ENCODE peak calls at places on chromosomes 16 and 17, in nine cellular contexts. One of them, this sample, is unnamed.

GRCh38 chr17:17822189-17822978 is 14.4 kb downstream of the SREBF1 start:
- DNase-seq in upper lobe of right lung: no peak
- DNase-seq in cardiac muscle cell: no peak
- DNase-seq in adrenal gland: peak; percentile 95
- DNase-seq in astrocyte of the cerebellum: peak; percentile 77
- DNase-seq in K562: no peak
- DNase-seq in Panc1: no peak
- DNase-seq in AG10803: peak; percentile 95
- DNase-seq in AG04450: peak; percentile 43
- DNase-seq in this sample: peak; percentile 90

GRCh38 chr17:72764632-72765041 is 327.9 kb downstream of the SLC39A11 start:
- DNase-seq in adrenal gland: no peak
- DNase-seq in upper lobe of right lung: no peak
- DNase-seq in Panc1: no peak
- DNase-seq in AG04450: peak; percentile 13
- DNase-seq in K562: no peak
- DNase-seq in cardiac muscle cell: no peak
- DNase-seq in astrocyte of the cerebellum: peak; percentile 6
- DNase-seq in AG10803: peak; percentile 12
- DNase-seq in this sample: peak; percentile 5

GRCh38 chr17:4159761-4160160 is 16.8 kb downstream of the CYB5D2 start:
- DNase-seq in astrocyte of the cerebellum: no peak
- DNase-seq in K562: no peak
- DNase-seq in adrenal gland: no peak
- DNase-seq in AG04450: no peak
- DNase-seq in upper lobe of right lung: no peak
- DNase-seq in Panc1: no peak
- DNase-seq in cardiac muscle cell: no peak
- DNase-seq in AG10803: no peak
- DNase-seq in this sample: no peak

GRCh38 chr16:58678716-58679115 is 5.9 kb downstream of the SLC38A7 start:
- DNase-seq in K562: no peak
- DNase-seq in astrocyte of the cerebellum: no peak
- DNase-seq in cardiac muscle cell: no peak
- DNase-seq in Panc1: no peak
- DNase-seq in AG10803: peak; percentile 50
- DNase-seq in adrenal gland: peak; percentile 81
- DNase-seq in upper lobe of right lung: no peak
- DNase-seq in AG04450: no peak
- DNase-seq in this sample: peak; percentile 23

GRCh38 chr17:30095507-30096244 is 20.9 kb upstream of the NSRP1 start:
- DNase-seq in upper lobe of right lung: no peak
- DNase-seq in adrenal gland: no peak
- DNase-seq in AG10803: peak; percentile 79
- DNase-seq in Panc1: peak; percentile 61
- DNase-seq in K562: peak; percentile 25
- DNase-seq in astrocyte of the cerebellum: peak; percentile 61
- DNase-seq in cardiac muscle cell: peak; percentile 67
- DNase-seq in AG04450: peak; percentile 61
- DNase-seq in this sample: peak; percentile 85

GRCh38 chr16:10949424-10949970 is 5.1 kb downstream of the CLEC16A start:
- DNase-seq in Panc1: no peak
- DNase-seq in upper lobe of right lung: no peak
- DNase-seq in adrenal gland: peak; percentile 14
- DNase-seq in AG10803: peak; percentile 64
- DNase-seq in cardiac muscle cell: no peak
- DNase-seq in astrocyte of the cerebellum: peak; percentile 36
- DNase-seq in AG04450: no peak
- DNase-seq in K562: no peak
- DNase-seq in this sample: peak; percentile 39

GRCh38 chr16:50806099-50807062 is 64.5 kb downstream of the CYLD start:
- DNase-seq in upper lobe of right lung: peak; percentile 83
- DNase-seq in Panc1: peak; percentile 77
- DNase-seq in AG10803: peak; percentile 88
- DNase-seq in K562: peak; percentile 77
- DNase-seq in AG04450: peak; percentile 77
- DNase-seq in cardiac muscle cell: peak; percentile 91
- DNase-seq in astrocyte of the cerebellum: peak; percentile 88
- DNase-seq in adrenal gland: peak; percentile 89
- DNase-seq in this sample: peak; percentile 93

GRCh38 chr17:79690988-79691836 is 39.5 kb upstream of the ENPP7 start:
- DNase-seq in cardiac muscle cell: no peak
- DNase-seq in AG04450: no peak
- DNase-seq in adrenal gland: no peak
- DNase-seq in astrocyte of the cerebellum: no peak
- DNase-seq in K562: no peak
- DNase-seq in upper lobe of right lung: no peak
- DNase-seq in AG10803: no peak
- DNase-seq in Panc1: no peak
- DNase-seq in this sample: no peak

GRCh38 chr17:46756061-46756735 is 62.3 kb downstream of the WNT3 start:
- DNase-seq in astrocyte of the cerebellum: no peak
- DNase-seq in AG04450: no peak
- DNase-seq in K562: no peak
- DNase-seq in adrenal gland: no peak
- DNase-seq in Panc1: no peak
- DNase-seq in cardiac muscle cell: no peak
- DNase-seq in AG10803: no peak
- DNase-seq in upper lobe of right lung: no peak
- DNase-seq in this sample: no peak

GRCh38 chr16:69424935-69425784 is 741 bp downstream of the CYB5B start:
- DNase-seq in Panc1: no peak
- DNase-seq in cardiac muscle cell: no peak
- DNase-seq in AG10803: no peak
- DNase-seq in AG04450: no peak
- DNase-seq in K562: no peak
- DNase-seq in astrocyte of the cerebellum: no peak
- DNase-seq in upper lobe of right lung: no peak
- DNase-seq in adrenal gland: no peak
- DNase-seq in this sample: no peak

GRCh38 chr16:30357085-30357714 is 2.1 kb upstream of the CD2BP2 start:
- DNase-seq in AG10803: no peak
- DNase-seq in adrenal gland: no peak
- DNase-seq in astrocyte of the cerebellum: no peak
- DNase-seq in cardiac muscle cell: no peak
- DNase-seq in AG04450: no peak
- DNase-seq in Panc1: no peak
- DNase-seq in upper lobe of right lung: no peak
- DNase-seq in K562: no peak
- DNase-seq in this sample: peak; percentile 36

GRCh38 chr16:88381820-88382451 is 823 bp upstream of the ZNF469 start:
- DNase-seq in astrocyte of the cerebellum: no peak
- DNase-seq in adrenal gland: no peak
- DNase-seq in K562: no peak
- DNase-seq in AG10803: no peak
- DNase-seq in AG04450: no peak
- DNase-seq in upper lobe of right lung: peak; percentile 79
- DNase-seq in cardiac muscle cell: peak; percentile 12
- DNase-seq in Panc1: no peak
- DNase-seq in this sample: no peak

GRCh38 chr17:40364121-40364861 is at the start of gene GJD3:
- DNase-seq in AG04450: no peak
- DNase-seq in cardiac muscle cell: no peak
- DNase-seq in adrenal gland: peak; percentile 37
- DNase-seq in AG10803: no peak
- DNase-seq in astrocyte of the cerebellum: no peak
- DNase-seq in upper lobe of right lung: peak; percentile 66
- DNase-seq in K562: peak; percentile 35
- DNase-seq in Panc1: no peak
- DNase-seq in this sample: no peak

GRCh38 chr17:82332669-82333278 is 792 bp downstream of the SECTM1 start:
- DNase-seq in AG10803: peak; percentile 47
- DNase-seq in upper lobe of right lung: peak; percentile 77
- DNase-seq in K562: peak; percentile 74
- DNase-seq in astrocyte of the cerebellum: peak; percentile 45
- DNase-seq in cardiac muscle cell: no peak
- DNase-seq in adrenal gland: peak; percentile 57
- DNase-seq in Panc1: no peak
- DNase-seq in AG04450: no peak
- DNase-seq in this sample: peak; percentile 40
- TF ChIP-seq CTCF in AG10803: no peak
- TF ChIP-seq CTCF in upper lobe of right lung: no peak
- TF ChIP-seq CTCF in K562: no peak
- TF ChIP-seq CTCF in astrocyte of the cerebellum: no peak
- TF ChIP-seq CTCF in cardiac muscle cell: no peak
- TF ChIP-seq CTCF in adrenal gland: no peak
- TF ChIP-seq CTCF in Panc1: no peak
- TF ChIP-seq CTCF in AG04450: no peak
- TF ChIP-seq CTCF in this sample: no peak

DNA sequence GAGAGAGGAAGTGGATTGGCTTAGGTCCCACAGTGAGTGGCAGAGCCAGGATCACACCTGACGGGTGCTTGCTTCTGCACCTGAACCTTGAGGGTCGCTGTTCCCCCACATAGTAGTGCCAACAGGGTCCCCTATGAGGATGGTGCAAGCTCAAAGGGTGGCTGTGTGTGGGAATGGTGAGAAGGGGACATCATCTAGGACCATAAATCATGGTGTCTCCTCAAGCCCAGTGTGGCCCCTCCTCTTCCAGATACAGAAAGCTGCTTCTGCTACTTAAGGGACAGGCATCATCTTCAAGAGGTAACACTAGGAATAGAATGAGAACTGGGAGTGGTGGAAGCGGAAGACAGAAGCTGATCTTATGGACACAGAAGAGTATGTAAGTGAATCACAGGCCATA is 83.0 kb upstream of the HNF1B start:
- DNase-seq in adrenal gland: no peak
- DNase-seq in cardiac muscle cell: no peak
- DNase-seq in AG10803: no peak
- DNase-seq in astrocyte of the cerebellum: no peak
- DNase-seq in upper lobe of right lung: no peak
- DNase-seq in AG04450: no peak
- DNase-seq in K562: no peak
- DNase-seq in Panc1: no peak
- DNase-seq in this sample: no peak
- H3K4me3 ChIP-seq in adrenal gland: no peak overlapping the region
- H3K4me3 ChIP-seq in cardiac muscle cell: no peak overlapping the region
- H3K4me3 ChIP-seq in AG10803: no peak overlapping the region
- H3K4me3 ChIP-seq in astrocyte of the cerebellum: no peak overlapping the region
- H3K4me3 ChIP-seq in upper lobe of right lung: no peak overlapping the region
- H3K4me3 ChIP-seq in AG04450: no peak overlapping the region
- H3K4me3 ChIP-seq in K562: no peak overlapping the region
- H3K4me3 ChIP-seq in Panc1: no peak overlapping the region
- H3K4me3 ChIP-seq in this sample: no peak overlapping the region

GRCh38 chr17:22490399-22490798 is 798.1 kb downstream of the KCNJ18 start:
- DNase-seq in upper lobe of right lung: no peak
- DNase-seq in adrenal gland: no peak
- DNase-seq in K562: no peak
- DNase-seq in astrocyte of the cerebellum: no peak
- DNase-seq in AG04450: no peak
- DNase-seq in Panc1: no peak
- DNase-seq in cardiac muscle cell: no peak
- DNase-seq in AG10803: no peak
- DNase-seq in this sample: no peak

GRCh38 chr17:22484826-22485225 is 792.5 kb downstream of the KCNJ18 start:
- DNase-seq in cardiac muscle cell: no peak
- DNase-seq in AG10803: no peak
- DNase-seq in upper lobe of right lung: no peak
- DNase-seq in adrenal gland: no peak
- DNase-seq in K562: no peak
- DNase-seq in Panc1: no peak
- DNase-seq in AG04450: no peak
- DNase-seq in astrocyte of the cerebellum: no peak
- DNase-seq in this sample: no peak
- TF ChIP-seq CTCF in cardiac muscle cell: no peak
- TF ChIP-seq CTCF in AG10803: no peak
- TF ChIP-seq CTCF in upper lobe of right lung: no peak
- TF ChIP-seq CTCF in adrenal gland: no peak
- TF ChIP-seq CTCF in K562: no peak
- TF ChIP-seq CTCF in Panc1: no peak
- TF ChIP-seq CTCF in AG04450: no peak
- TF ChIP-seq CTCF in astrocyte of the cerebellum: no peak
- TF ChIP-seq CTCF in this sample: no peak

GRCh38 chr17:41507315-41507880 is 2.0 kb upstream of the KRT13 start:
- DNase-seq in cardiac muscle cell: no peak
- DNase-seq in upper lobe of right lung: no peak
- DNase-seq in AG04450: no peak
- DNase-seq in astrocyte of the cerebellum: no peak
- DNase-seq in adrenal gland: no peak
- DNase-seq in K562: no peak
- DNase-seq in AG10803: no peak
- DNase-seq in Panc1: no peak
- DNase-seq in this sample: no peak

GRCh38 chr17:41505007-41505835 is at the start of gene KRT13:
- DNase-seq in cardiac muscle cell: no peak
- DNase-seq in adrenal gland: no peak
- DNase-seq in astrocyte of the cerebellum: no peak
- DNase-seq in upper lobe of right lung: no peak
- DNase-seq in Panc1: no peak
- DNase-seq in K562: no peak
- DNase-seq in AG10803: no peak
- DNase-seq in AG04450: no peak
- DNase-seq in this sample: no peak

GRCh38 chr17:41503202-41503601 is 2.2 kb downstream of the KRT13 start:
- DNase-seq in Panc1: no peak
- DNase-seq in astrocyte of the cerebellum: no peak
- DNase-seq in cardiac muscle cell: no peak
- DNase-seq in upper lobe of right lung: no peak
- DNase-seq in AG10803: no peak
- DNase-seq in K562: no peak
- DNase-seq in AG04450: no peak
- DNase-seq in adrenal gland: no peak
- DNase-seq in this sample: no peak

GRCh38 chr17:41504126-41504977 is 1.1 kb downstream of the KRT13 start:
- DNase-seq in Panc1: no peak
- DNase-seq in K562: no peak
- DNase-seq in adrenal gland: no peak
- DNase-seq in astrocyte of the cerebellum: no peak
- DNase-seq in upper lobe of right lung: no peak
- DNase-seq in AG10803: no peak
- DNase-seq in cardiac muscle cell: no peak
- DNase-seq in AG04450: no peak
- DNase-seq in this sample: peak; percentile 22

GRCh38 chr17:41505836-41506767 is 690 bp upstream of the KRT13 start:
- DNase-seq in adrenal gland: no peak
- DNase-seq in astrocyte of the cerebellum: no peak
- DNase-seq in upper lobe of right lung: no peak
- DNase-seq in Panc1: no peak
- DNase-seq in cardiac muscle cell: no peak
- DNase-seq in AG04450: no peak
- DNase-seq in AG10803: no peak
- DNase-seq in K562: no peak
- DNase-seq in this sample: no peak
- H3K4me3 ChIP-seq in adrenal gland: no peak overlapping the region
- H3K4me3 ChIP-seq in astrocyte of the cerebellum: no peak overlapping the region
- H3K4me3 ChIP-seq in upper lobe of right lung: no peak overlapping the region
- H3K4me3 ChIP-seq in Panc1: no peak overlapping the region
- H3K4me3 ChIP-seq in cardiac muscle cell: no peak overlapping the region
- H3K4me3 ChIP-seq in AG04450: no peak overlapping the region
- H3K4me3 ChIP-seq in AG10803: no peak overlapping the region
- H3K4me3 ChIP-seq in K562: no peak overlapping the region
- H3K4me3 ChIP-seq in this sample: no peak overlapping the region